ENCODE peak calls at places on chromosomes 5 and 9, in five cellular contexts. W is coronary artery, J is AG04450, I is transverse colon, Z is brain microvascular endothelial cell. M is an unnamed sample.

GRCh38 chr9:134641173-134641985 is at the start of gene COL5A1:
- DNase-seq in W (peak), Z (peak), J (peak), I (peak), M (no peak)

GRCh38 chr9:117178596-117179111 is 236.2 kb downstream of the ASTN2 start:
- DNase-seq in W (no peak), Z (no peak), I (no peak), J (no peak), M (no peak)

GRCh38 chr9:124941689-124942561 is 1.0 kb upstream of the GOLGA1 start:
- DNase-seq in J (no peak), I (peak), W (peak), Z (peak), M (no peak)

GRCh38 chr9:98974554-98974953 is 30.8 kb downstream of the COL15A1 start:
- DNase-seq in Z (no peak), W (no peak), J (no peak), I (no peak), M (no peak)

GRCh38 chr9:134325096-134325812 is 1.0 kb upstream of the RXRA start:
- DNase-seq in I (peak), Z (no peak), J (no peak), W (peak), M (no peak)

GRCh38 chr5:177474845-177475562 is 1.6 kb upstream of the DBN1 start:
- DNase-seq in I (no peak), W (no peak), J (no peak), Z (peak), M (no peak)

GRCh38 chr5:51881901-51882300 is 498.7 kb downstream of the ISL1 start:
- DNase-seq in Z (no peak), W (no peak), I (no peak), J (no peak), M (no peak)

GRCh38 chr5:132771559-132771998 is 5.5 kb downstream of the SEPTIN8 start:
- DNase-seq in I (no peak), Z (peak), J (peak), W (peak), M (no peak)

GRCh38 chr5:34552129-34552528 is 104.0 kb upstream of the RAI14 start:
- DNase-seq in I (no peak), Z (no peak), J (no peak), W (no peak), M (no peak)

GRCh38 chr5:38323645-38324295 is 65.4 kb downstream of the EGFLAM start:
- DNase-seq in Z (peak), J (no peak), I (no peak), W (no peak), M (no peak)

GRCh38 chr9:129209109-129209508 is 31.0 kb upstream of the IER5L start:
- DNase-seq in W (no peak), I (no peak), J (no peak), Z (no peak), M (no peak)

GRCh38 chr9:21294325-21294724 is 10.8 kb downstream of the IFNA5 start:
- DNase-seq in W (no peak), Z (peak), I (no peak), J (no peak), M (peak)

GRCh38 chr5:62208218-62208852 is 97.7 kb upstream of the KIF2A start:
- DNase-seq in I (no peak), J (no peak), Z (no peak), W (no peak), M (no peak)

GRCh38 chr9:75002422-75003023 is 25.6 kb downstream of the CARNMT1 start:
- DNase-seq in I (no peak), J (no peak), Z (no peak), W (no peak), M (no peak)

GRCh38 chr9:75000835-75001234 is 27.3 kb downstream of the CARNMT1 start:
- DNase-seq in Z (no peak), J (no peak), W (no peak), I (no peak), M (no peak)

GRCh38 chr9:75001719-75002421 is 26.2 kb downstream of the CARNMT1 start:
- DNase-seq in J (peak), I (no peak), W (no peak), Z (peak), M (peak)
- H3K27ac ChIP-seq in J (no peak), I (peak), W (no peak), Z (no peak), M (no peak)

GRCh38 chr9:120917285-120917684 is 9.3 kb downstream of the TRAF1 start:
- DNase-seq in I (no peak), J (no peak), W (no peak), Z (no peak), M (no peak)
- H3K27ac ChIP-seq in I (peak), J (no peak), W (peak), Z (no peak), M (no peak)

GRCh38 chr5:150046031-150046430 is 40.3 kb downstream of the CSF1R start:
- DNase-seq in I (no peak), W (no peak), Z (no peak), J (no peak), M (no peak)

GRCh38 chr5:150045512-150045911 is 40.8 kb downstream of the CSF1R start:
- DNase-seq in I (no peak), Z (no peak), J (no peak), W (no peak), M (no peak)

GRCh38 chr5:150044712-150045111 is 41.6 kb downstream of the CSF1R start:
- DNase-seq in J (no peak), Z (peak), I (no peak), W (no peak), M (no peak)

GRCh38 chr5:150043657-150044333 is 42.6 kb downstream of the CSF1R start:
- DNase-seq in W (no peak), Z (no peak), I (peak), J (no peak), M (no peak)

GRCh38 chr5:150044334-150044681 is 42.0 kb downstream of the CSF1R start:
- DNase-seq in J (peak), W (no peak), Z (peak), I (no peak), M (no peak)
- H3K27ac ChIP-seq in J (peak), W (peak), Z (peak), I (peak), M (peak)

DNA sequence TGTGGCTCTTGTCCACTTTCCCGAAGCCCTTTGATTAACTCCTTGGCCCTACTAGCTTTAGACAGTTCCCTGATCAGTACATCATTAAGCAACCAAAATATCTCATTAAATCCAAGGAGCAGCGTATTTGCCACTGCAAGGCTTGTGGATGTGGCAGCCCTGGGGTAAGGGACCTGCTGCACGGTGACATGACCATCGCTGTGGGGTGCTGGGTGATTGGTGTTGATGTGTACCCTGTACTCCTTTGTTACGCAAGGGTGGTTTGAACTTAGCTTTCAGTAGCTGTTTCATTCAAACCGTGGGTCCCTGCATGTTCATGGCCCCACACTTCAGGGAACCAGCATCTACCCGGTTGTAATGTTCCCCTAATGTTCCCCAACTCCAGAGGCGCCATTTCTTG is 41.0 kb downstream of the OTULIN start:
- DNase-seq in I (no peak), Z (no peak), W (no peak), J (no peak), M (no peak)
- H3K27ac ChIP-seq in I (no peak), Z (no peak), W (no peak), J (no peak), M (no peak)

DNA sequence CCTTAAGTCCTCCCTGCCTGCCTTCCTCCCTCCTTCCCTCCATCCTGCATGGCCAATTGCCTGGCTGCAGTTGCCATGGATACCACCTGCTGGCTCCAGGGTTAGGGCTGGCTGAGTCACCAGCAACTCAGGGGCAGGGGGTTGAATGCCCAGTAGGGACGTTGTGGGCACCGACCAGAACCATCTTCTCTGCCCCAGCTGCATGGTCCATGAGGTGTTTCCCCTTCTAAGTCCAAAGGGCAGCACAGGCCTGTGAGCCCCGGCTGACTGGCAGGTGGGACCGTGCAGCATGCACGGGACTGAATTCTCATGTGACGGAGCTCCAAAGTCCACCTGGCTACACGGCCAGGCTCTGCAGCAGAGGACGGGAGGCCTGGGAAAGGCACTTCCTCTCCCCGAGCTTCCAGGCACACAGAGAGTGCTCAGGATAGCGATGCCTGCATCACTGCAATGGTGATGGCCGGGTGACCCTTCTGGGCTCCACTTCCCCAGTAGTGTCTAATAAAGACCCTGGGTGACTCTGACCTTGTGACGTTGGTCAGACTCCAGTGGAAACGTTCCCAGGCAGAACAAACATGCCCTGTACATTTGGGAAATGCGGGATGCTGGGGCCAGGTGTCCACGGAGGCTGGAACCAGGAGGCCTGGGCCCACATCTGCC is 5.7 kb downstream of the ASS1 start:
- DNase-seq in Z (no peak), I (peak), J (no peak), W (no peak), M (no peak)
- H3K27ac ChIP-seq in Z (no peak), I (peak), J (no peak), W (no peak), M (no peak)

DNA sequence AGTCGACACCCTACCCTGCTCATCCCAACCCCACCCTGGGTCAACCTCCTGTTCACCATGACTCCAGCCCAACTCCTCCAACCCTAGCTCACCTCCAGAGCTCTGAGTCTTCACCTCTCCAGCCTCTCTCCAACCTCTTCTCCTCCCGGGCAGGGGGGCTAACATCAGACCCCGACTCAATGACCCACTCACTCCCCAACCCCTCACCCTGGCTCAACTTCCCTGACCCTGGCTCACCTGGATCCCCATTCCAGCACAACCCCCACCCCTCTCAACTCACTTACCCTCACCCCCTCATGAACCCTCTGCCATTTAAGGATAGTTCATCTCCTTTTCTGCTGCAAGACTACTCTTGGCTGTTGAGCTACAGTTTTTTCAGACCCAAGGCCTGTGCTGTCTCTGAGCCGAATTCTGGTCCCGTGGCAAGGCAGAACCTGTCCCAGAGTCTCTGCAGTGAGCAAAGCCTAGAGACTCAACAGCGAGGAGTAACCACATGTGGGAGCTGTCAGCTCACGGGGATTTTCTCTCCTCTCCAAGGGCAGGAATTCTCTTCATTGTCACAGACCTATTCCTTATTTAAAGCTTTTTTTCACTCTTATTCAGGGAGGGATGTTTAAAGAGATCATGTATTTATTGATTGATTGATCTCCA is 29.8 kb downstream of the ANKRD33B start:
- DNase-seq in Z (no peak), J (no peak), I (no peak), W (no peak), M (no peak)
- H3K27ac ChIP-seq in Z (no peak), J (no peak), I (no peak), W (no peak), M (no peak)

DNA sequence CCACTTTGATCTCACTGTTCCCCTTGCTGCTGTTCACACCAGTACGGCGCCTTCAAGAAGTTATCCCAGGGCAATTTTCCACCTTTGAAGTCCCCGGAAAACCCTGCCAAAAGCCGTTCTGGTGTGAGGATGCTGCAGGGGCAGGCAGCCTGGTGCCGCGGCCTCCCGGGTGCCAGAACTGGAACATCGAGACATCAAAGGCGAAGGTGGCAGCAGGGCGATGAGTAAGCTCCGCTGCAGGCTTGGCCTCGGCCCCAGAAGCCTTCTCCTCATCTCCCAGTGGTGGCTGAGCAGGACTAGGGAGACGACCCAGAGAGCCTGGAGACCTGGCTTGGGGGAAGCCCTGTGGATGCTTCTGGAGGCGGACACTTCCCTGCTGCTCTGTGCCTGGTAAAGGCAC is 115.3 kb upstream of the MSX2 start:
- DNase-seq in J (no peak), I (no peak), W (no peak), Z (no peak), M (no peak)
- H3K27ac ChIP-seq in J (no peak), I (no peak), W (no peak), Z (no peak), M (peak)